ENCODE peak calls at places on chromosomes 6 and 20, in five cellular contexts. X is lower leg skin, I is COR-L47, W is tibial nerve, S is amygdala. A is an unnamed sample.

GRCh38 chr6:15244605-15245360 is 1.1 kb upstream of the JARID2 start:
- DNase-seq in X (peak; percentile 73), I (peak; percentile 53), W (peak; percentile 74), S (no peak), A (peak; percentile 73)

GRCh38 chr20:35012227-35013069 is 56.8 kb downstream of the MYH7B start:
- DNase-seq in X (no peak), I (no peak), W (no peak), S (no peak), A (no peak)

GRCh38 chr6:89302195-89302770 is 12.8 kb downstream of the GABRR2 start:
- DNase-seq in X (no peak), I (no peak), W (no peak), S (no peak), A (no peak)

GRCh38 chr20:4406627-4407026 is 315.1 kb upstream of the PRND start:
- DNase-seq in X (no peak), I (no peak), W (no peak), S (no peak), A (no peak)

GRCh38 chr6:106750146-106750900 is 120.9 kb downstream of the QRSL1 start:
- DNase-seq in X (no peak), I (peak; percentile 37), W (no peak), S (no peak), A (no peak)

GRCh38 chr20:22572023-22572422 is 12.3 kb downstream of the FOXA2 start:
- DNase-seq in X (no peak), I (no peak), W (no peak), S (no peak), A (no peak)

GRCh38 chr6:3825331-3825831 is 23.8 kb upstream of the FAM50B start:
- DNase-seq in X (peak; percentile 66), I (no peak), W (peak; percentile 69), S (no peak), A (no peak)

GRCh38 chr6:13163161-13163944 is 165.0 kb downstream of the TBC1D7 start:
- DNase-seq in X (no peak), I (no peak), W (no peak), S (no peak), A (no peak)

GRCh38 chr6:156028310-156029131 is 572.9 kb upstream of the NOX3 start:
- DNase-seq in X (no peak), I (no peak), W (no peak), S (no peak), A (no peak)